ENCODE peak calls at places on chromosomes 3 and 15, in six cellular contexts. One of them, this sample, is unnamed.

GRCh38 chr3:82707035-82707434 is 945.6 kb upstream of the GBE1 start:
- DNase-seq in Jurkat, Clone E6-1: no peak
- DNase-seq in SIG-M5: no peak
- DNase-seq in astrocyte of the spinal cord: no peak
- DNase-seq in HCT116: no peak
- DNase-seq in fibroblast of mammary gland: no peak
- DNase-seq in this sample: no peak

GRCh38 chr15:69972436-69972835 is 125.3 kb downstream of the TLE3 start:
- DNase-seq in HCT116: no peak
- DNase-seq in Jurkat, Clone E6-1: no peak
- DNase-seq in SIG-M5: no peak
- DNase-seq in fibroblast of mammary gland: no peak
- DNase-seq in astrocyte of the spinal cord: no peak
- DNase-seq in this sample: no peak

GRCh38 chr3:134039161-134039862 is 9.6 kb upstream of the SLCO2A1 start:
- DNase-seq in astrocyte of the spinal cord: no peak
- DNase-seq in HCT116: peak; percentile 8
- DNase-seq in SIG-M5: no peak
- DNase-seq in Jurkat, Clone E6-1: no peak
- DNase-seq in fibroblast of mammary gland: no peak
- DNase-seq in this sample: no peak

GRCh38 chr3:61685755-61686154 is 124.4 kb downstream of the PTPRG start:
- DNase-seq in SIG-M5: no peak
- DNase-seq in fibroblast of mammary gland: no peak
- DNase-seq in Jurkat, Clone E6-1: no peak
- DNase-seq in astrocyte of the spinal cord: no peak
- DNase-seq in HCT116: no peak
- DNase-seq in this sample: no peak

GRCh38 chr3:53616330-53616729 is 121.9 kb downstream of the CACNA1D start:
- DNase-seq in Jurkat, Clone E6-1: no peak
- DNase-seq in fibroblast of mammary gland: no peak
- DNase-seq in astrocyte of the spinal cord: no peak
- DNase-seq in HCT116: no peak
- DNase-seq in SIG-M5: no peak
- DNase-seq in this sample: no peak

GRCh38 chr15:80567721-80568157 is 127.4 kb upstream of the ABHD17C start:
- DNase-seq in SIG-M5: no peak
- DNase-seq in astrocyte of the spinal cord: peak; percentile 89
- DNase-seq in HCT116: peak; percentile 72
- DNase-seq in Jurkat, Clone E6-1: peak; percentile 59
- DNase-seq in fibroblast of mammary gland: peak; percentile 86
- DNase-seq in this sample: peak; percentile 94

GRCh38 chr15:58258501-58259274 is 120.5 kb downstream of the AQP9 start:
- DNase-seq in SIG-M5: no peak
- DNase-seq in Jurkat, Clone E6-1: no peak
- DNase-seq in fibroblast of mammary gland: peak; percentile 2
- DNase-seq in HCT116: no peak
- DNase-seq in astrocyte of the spinal cord: no peak
- DNase-seq in this sample: peak; percentile 25

GRCh38 chr15:33448151-33448550 is 137.4 kb downstream of the RYR3 start:
- DNase-seq in fibroblast of mammary gland: no peak
- DNase-seq in astrocyte of the spinal cord: no peak
- DNase-seq in Jurkat, Clone E6-1: no peak
- DNase-seq in SIG-M5: no peak
- DNase-seq in HCT116: no peak
- DNase-seq in this sample: no peak

GRCh38 chr3:192487032-192487431 is 240.3 kb downstream of the FGF12 start:
- DNase-seq in astrocyte of the spinal cord: no peak
- DNase-seq in HCT116: no peak
- DNase-seq in Jurkat, Clone E6-1: no peak
- DNase-seq in SIG-M5: no peak
- DNase-seq in fibroblast of mammary gland: no peak
- DNase-seq in this sample: no peak

GRCh38 chr15:89486726-89487050 is 9.7 kb downstream of the RHCG start:
- DNase-seq in SIG-M5: no peak
- DNase-seq in HCT116: no peak
- DNase-seq in astrocyte of the spinal cord: no peak
- DNase-seq in Jurkat, Clone E6-1: peak; percentile 34
- DNase-seq in fibroblast of mammary gland: no peak
- DNase-seq in this sample: no peak

GRCh38 chr3:12706504-12707253 is 42.8 kb upstream of the RAF1 start:
- DNase-seq in fibroblast of mammary gland: peak; percentile 79
- DNase-seq in astrocyte of the spinal cord: peak; percentile 70
- DNase-seq in SIG-M5: no peak
- DNase-seq in Jurkat, Clone E6-1: peak; percentile 72
- DNase-seq in HCT116: peak; percentile 78
- DNase-seq in this sample: peak; percentile 89

GRCh38 chr3:184332370-184333090 is 4.9 kb upstream of the FAM131A start:
- DNase-seq in astrocyte of the spinal cord: peak; percentile 89
- DNase-seq in SIG-M5: no peak
- DNase-seq in Jurkat, Clone E6-1: no peak
- DNase-seq in fibroblast of mammary gland: peak; percentile 89
- DNase-seq in HCT116: no peak
- DNase-seq in this sample: peak; percentile 97

GRCh38 chr3:8529197-8529637 is 27.6 kb downstream of the LMCD1 start:
- DNase-seq in Jurkat, Clone E6-1: no peak
- DNase-seq in fibroblast of mammary gland: peak; percentile 82
- DNase-seq in astrocyte of the spinal cord: peak; percentile 59
- DNase-seq in SIG-M5: no peak
- DNase-seq in HCT116: no peak
- DNase-seq in this sample: peak; percentile 56

GRCh38 chr3:141915016-141915415 is 38.6 kb downstream of the ATP1B3 start:
- DNase-seq in fibroblast of mammary gland: peak; percentile 25
- DNase-seq in astrocyte of the spinal cord: no peak
- DNase-seq in SIG-M5: no peak
- DNase-seq in HCT116: no peak
- DNase-seq in Jurkat, Clone E6-1: no peak
- DNase-seq in this sample: peak; percentile 30

GRCh38 chr3:113166719-113167492 is 44.5 kb upstream of the BOC start:
- DNase-seq in Jurkat, Clone E6-1: no peak
- DNase-seq in astrocyte of the spinal cord: peak; percentile 72
- DNase-seq in HCT116: no peak
- DNase-seq in SIG-M5: no peak
- DNase-seq in fibroblast of mammary gland: peak; percentile 56
- DNase-seq in this sample: peak; percentile 59

GRCh38 chr15:40103124-40103858 is 5.4 kb downstream of the BMF start:
- DNase-seq in astrocyte of the spinal cord: peak; percentile 80
- DNase-seq in SIG-M5: no peak
- DNase-seq in HCT116: no peak
- DNase-seq in Jurkat, Clone E6-1: no peak
- DNase-seq in fibroblast of mammary gland: peak; percentile 71
- DNase-seq in this sample: peak; percentile 76

GRCh38 chr3:188472331-188472730 is 318.4 kb downstream of the LPP start:
- DNase-seq in fibroblast of mammary gland: no peak
- DNase-seq in SIG-M5: no peak
- DNase-seq in HCT116: no peak
- DNase-seq in astrocyte of the spinal cord: peak; percentile 45
- DNase-seq in Jurkat, Clone E6-1: no peak
- DNase-seq in this sample: peak; percentile 34

GRCh38 chr15:63178034-63178433 is 11.4 kb upstream of the RAB8B start:
- DNase-seq in astrocyte of the spinal cord: no peak
- DNase-seq in SIG-M5: no peak
- DNase-seq in fibroblast of mammary gland: no peak
- DNase-seq in HCT116: no peak
- DNase-seq in Jurkat, Clone E6-1: no peak
- DNase-seq in this sample: no peak

GRCh38 chr3:103381286-103381685 is 946.5 kb downstream of the ZPLD1 start:
- DNase-seq in fibroblast of mammary gland: no peak
- DNase-seq in astrocyte of the spinal cord: no peak
- DNase-seq in HCT116: no peak
- DNase-seq in SIG-M5: no peak
- DNase-seq in Jurkat, Clone E6-1: no peak
- DNase-seq in this sample: no peak

GRCh38 chr3:194785315-194785714 is 99.6 kb downstream of the FAM43A start:
- DNase-seq in HCT116: no peak
- DNase-seq in astrocyte of the spinal cord: no peak
- DNase-seq in SIG-M5: no peak
- DNase-seq in Jurkat, Clone E6-1: no peak
- DNase-seq in fibroblast of mammary gland: no peak
- DNase-seq in this sample: no peak

GRCh38 chr3:61299343-61299742 is 48.1 kb upstream of the FHIT start:
- DNase-seq in HCT116: no peak
- DNase-seq in Jurkat, Clone E6-1: no peak
- DNase-seq in fibroblast of mammary gland: no peak
- DNase-seq in astrocyte of the spinal cord: no peak
- DNase-seq in SIG-M5: no peak
- DNase-seq in this sample: no peak

GRCh38 chr3:46559030-46559704 is 6.9 kb downstream of the LRRC2 start:
- DNase-seq in astrocyte of the spinal cord: no peak
- DNase-seq in Jurkat, Clone E6-1: no peak
- DNase-seq in HCT116: no peak
- DNase-seq in SIG-M5: no peak
- DNase-seq in fibroblast of mammary gland: no peak
- DNase-seq in this sample: no peak

GRCh38 chr3:108298056-108298455 is 1.7 kb downstream of the HHLA2 start:
- DNase-seq in fibroblast of mammary gland: no peak
- DNase-seq in Jurkat, Clone E6-1: no peak
- DNase-seq in astrocyte of the spinal cord: no peak
- DNase-seq in HCT116: no peak
- DNase-seq in SIG-M5: no peak
- DNase-seq in this sample: no peak

GRCh38 chr15:43934480-43934879 is 107.7 kb downstream of the WDR76 start:
- DNase-seq in Jurkat, Clone E6-1: no peak
- DNase-seq in fibroblast of mammary gland: no peak
- DNase-seq in SIG-M5: no peak
- DNase-seq in astrocyte of the spinal cord: peak; percentile 27
- DNase-seq in HCT116: no peak
- DNase-seq in this sample: no peak

GRCh38 chr3:149813367-149814281 is 609 bp downstream of the RNF13 start:
- DNase-seq in Jurkat, Clone E6-1: no peak
- DNase-seq in SIG-M5: no peak
- DNase-seq in HCT116: no peak
- DNase-seq in astrocyte of the spinal cord: peak; percentile 44
- DNase-seq in fibroblast of mammary gland: peak; percentile 38
- DNase-seq in this sample: peak; percentile 48

GRCh38 chr15:66940368-66940767 is 125.0 kb upstream of the SMAD3 start:
- DNase-seq in astrocyte of the spinal cord: no peak
- DNase-seq in fibroblast of mammary gland: peak; percentile 69
- DNase-seq in SIG-M5: no peak
- DNase-seq in HCT116: no peak
- DNase-seq in Jurkat, Clone E6-1: no peak
- DNase-seq in this sample: peak; percentile 39

GRCh38 chr3:127734754-127735473 is 62.2 kb downstream of the ABTB1 start:
- DNase-seq in SIG-M5: no peak
- DNase-seq in HCT116: no peak
- DNase-seq in Jurkat, Clone E6-1: no peak
- DNase-seq in fibroblast of mammary gland: peak; percentile 92
- DNase-seq in astrocyte of the spinal cord: peak; percentile 99
- DNase-seq in this sample: peak; percentile 99

GRCh38 chr3:61250784-61251173 is 473 bp downstream of the FHIT start:
- DNase-seq in Jurkat, Clone E6-1: no peak
- DNase-seq in SIG-M5: no peak
- DNase-seq in HCT116: peak; percentile 34
- DNase-seq in astrocyte of the spinal cord: no peak
- DNase-seq in fibroblast of mammary gland: peak; percentile 32
- DNase-seq in this sample: peak; percentile 9